ENCODE peak calls at places on chromosomes 12 and 14, in nine cellular contexts. B is prostate gland, U is adipocyte, D is body of pancreas, H is fibroblast of lung, S is Peyer's patch, R is ascending aorta, X is stomach, A is GM23248. C is an unnamed sample. For H3K27me3 and H3K9me3, the result is how much of the 10 kb centered on the place peaks cover.

GRCh38 chr14:102694530-102695171 is 82.6 kb upstream of the TRAF3 start:
- DNase-seq in U (peak), A (peak), R (no peak), H (peak), S (peak), B (peak), X (peak), D (peak), C (peak)

GRCh38 chr12:47343684-47344567 is 264.2 kb upstream of the AMIGO2 start:
- DNase-seq in H (peak), S (no peak), D (no peak), R (no peak), X (no peak), B (no peak), A (peak), U (no peak), C (no peak)

GRCh38 chr12:121452356-121453021 is 52.6 kb downstream of the RNF34 start:
- DNase-seq in B (peak), A (peak), X (no peak), H (no peak), R (no peak), D (no peak), U (no peak), S (peak), C (no peak)

GRCh38 chr12:126874427-126875026 is 1392.4 kb upstream of the TMEM132C start:
- DNase-seq in X (peak), H (peak), R (no peak), U (peak), S (peak), A (peak), B (no peak), D (peak), C (peak)

GRCh38 chr12:83121886-83122622 is 435.3 kb downstream of the TMTC2 start:
- DNase-seq in U (no peak), R (no peak), D (no peak), H (no peak), S (no peak), X (no peak), A (peak), B (no peak), C (no peak)

GRCh38 chr14:100893228-100893601 is 10.3 kb downstream of the RTL1 start:
- DNase-seq in R (no peak), U (no peak), X (no peak), B (no peak), H (no peak), S (peak), A (no peak), D (no peak), C (no peak)

GRCh38 chr12:28574746-28575592 is 384.7 kb downstream of the CCDC91 start:
- DNase-seq in A (no peak), X (no peak), R (no peak), B (no peak), S (no peak), H (no peak), D (peak), U (no peak), C (no peak)

GRCh38 chr12:111012918-111013317 is 92.5 kb upstream of the MYL2 start:
- DNase-seq in U (no peak), A (no peak), X (no peak), B (no peak), R (no peak), H (no peak), S (no peak), D (no peak), C (no peak)

GRCh38 chr12:124679533-124680371 is 112.3 kb upstream of the NCOR2 start:
- DNase-seq in S (no peak), B (peak), U (no peak), H (no peak), A (peak), X (peak), R (no peak), D (peak), C (no peak)

GRCh38 chr14:54172562-54172961 is 215.9 kb upstream of the BMP4 start:
- DNase-seq in S (no peak), B (no peak), H (no peak), R (no peak), A (no peak), X (no peak), D (no peak), U (no peak), C (no peak)

GRCh38 chr12:66059670-66060069 is 70.9 kb downstream of the LLPH start:
- DNase-seq in S (no peak), U (no peak), X (no peak), D (no peak), H (no peak), B (no peak), A (no peak), R (no peak), C (peak)

GRCh38 chr14:53304726-53305381 is 151.7 kb upstream of the DDHD1 start:
- DNase-seq in B (no peak), U (peak), X (no peak), H (peak), D (no peak), A (no peak), R (no peak), S (no peak), C (peak)

GRCh38 chr14:59313063-59314018 is 124.9 kb downstream of the DAAM1 start:
- DNase-seq in H (no peak), A (no peak), R (no peak), D (no peak), S (no peak), X (no peak), B (no peak), U (no peak), C (no peak)

GRCh38 chr14:22900088-22900799 is 17.2 kb downstream of the REM2 start:
- DNase-seq in R (no peak), U (peak), A (peak), B (peak), H (peak), D (peak), X (no peak), S (peak), C (peak)

GRCh38 chr14:39483682-39484081 is 51.4 kb upstream of the FBXO33 start:
- DNase-seq in S (no peak), R (no peak), X (no peak), A (no peak), B (no peak), H (no peak), U (no peak), D (no peak), C (no peak)

GRCh38 chr12:95484524-95484923 is 10.6 kb downstream of the METAP2 start:
- DNase-seq in X (no peak), R (no peak), D (no peak), U (peak), H (peak), B (no peak), A (peak), S (no peak), C (no peak)

GRCh38 chr14:60506010-60506409 is 2.9 kb upstream of the SIX6 start:
- DNase-seq in B (no peak), R (no peak), D (no peak), X (no peak), U (no peak), H (no peak), A (no peak), S (no peak), C (no peak)

GRCh38 chr14:103910984-103911383 is 17.3 kb upstream of the TDRD9 start:
- DNase-seq in A (no peak), S (no peak), D (no peak), H (no peak), X (no peak), R (no peak), U (no peak), B (no peak), C (no peak)

GRCh38 chr12:110372056-110372425 is 31.5 kb downstream of the ANAPC7 start:
- DNase-seq in S (peak), A (no peak), H (no peak), X (no peak), R (no peak), U (no peak), D (no peak), B (no peak), C (no peak)

GRCh38 chr12:82627799-82628198 is 58.9 kb upstream of the TMTC2 start:
- DNase-seq in D (no peak), S (no peak), A (peak), U (peak), R (no peak), H (peak), B (no peak), X (no peak), C (no peak)

GRCh38 chr14:51458563-51458955 is 193.2 kb upstream of the FRMD6 start:
- DNase-seq in R (no peak), D (no peak), H (peak), B (no peak), A (peak), S (no peak), X (no peak), U (no peak), C (no peak)

GRCh38 chr12:42475055-42475454 is 114.5 kb downstream of the PRICKLE1 start:
- DNase-seq in D (no peak), R (no peak), X (no peak), U (no peak), H (no peak), S (no peak), B (no peak), A (no peak), C (no peak)

GRCh38 chr12:99213047-99213446 is 434.5 kb upstream of the GARIN6 start:
- DNase-seq in D (no peak), A (no peak), X (no peak), S (no peak), B (no peak), U (no peak), H (no peak), R (no peak), C (no peak)

GRCh38 chr12:68785358-68785757 is 22.6 kb upstream of the MDM2 start:
- DNase-seq in U (no peak), A (peak), B (no peak), D (no peak), H (no peak), S (no peak), X (no peak), R (no peak), C (no peak)

GRCh38 chr12:26281320-26281719 is 85.9 kb downstream of the SSPN start:
- DNase-seq in A (peak), H (peak), D (peak), B (no peak), U (peak), S (no peak), X (no peak), R (no peak), C (no peak)

GRCh38 chr12:43766291-43766690 is 7.5 kb downstream of the IRAK4 start:
- DNase-seq in U (peak), R (no peak), S (no peak), D (no peak), X (no peak), A (peak), B (no peak), H (peak), C (no peak)

GRCh38 chr12:12776261-12776660 is 9.2 kb upstream of the APOLD1 start:
- DNase-seq in X (peak), U (no peak), R (no peak), B (peak), A (no peak), H (peak), D (peak), S (peak), C (no peak)

GRCh38 chr12:80937391-80938238 is at the start of gene LIN7A:
- DNase-seq in U (peak), R (no peak), A (peak), X (peak), S (peak), B (peak), D (peak), H (peak), C (peak)

GRCh38 chr14:24881496-24881895 is 168.5 kb downstream of the STXBP6 start:
- DNase-seq in U (no peak), B (no peak), X (no peak), A (no peak), H (no peak), D (no peak), R (no peak), S (no peak), C (no peak)

GRCh38 chr12:120316798-120317257 is 10.8 kb downstream of the PLA2G1B start:
- DNase-seq in D (peak), S (no peak), B (no peak), H (peak), A (peak), U (no peak), X (no peak), R (no peak), C (no peak)

GRCh38 chr12:127984386-127985055 is 282.4 kb upstream of the TMEM132C start:
- DNase-seq in S (no peak), D (no peak), R (no peak), A (peak), X (no peak), H (peak), B (no peak), U (peak), C (no peak)

DNA sequence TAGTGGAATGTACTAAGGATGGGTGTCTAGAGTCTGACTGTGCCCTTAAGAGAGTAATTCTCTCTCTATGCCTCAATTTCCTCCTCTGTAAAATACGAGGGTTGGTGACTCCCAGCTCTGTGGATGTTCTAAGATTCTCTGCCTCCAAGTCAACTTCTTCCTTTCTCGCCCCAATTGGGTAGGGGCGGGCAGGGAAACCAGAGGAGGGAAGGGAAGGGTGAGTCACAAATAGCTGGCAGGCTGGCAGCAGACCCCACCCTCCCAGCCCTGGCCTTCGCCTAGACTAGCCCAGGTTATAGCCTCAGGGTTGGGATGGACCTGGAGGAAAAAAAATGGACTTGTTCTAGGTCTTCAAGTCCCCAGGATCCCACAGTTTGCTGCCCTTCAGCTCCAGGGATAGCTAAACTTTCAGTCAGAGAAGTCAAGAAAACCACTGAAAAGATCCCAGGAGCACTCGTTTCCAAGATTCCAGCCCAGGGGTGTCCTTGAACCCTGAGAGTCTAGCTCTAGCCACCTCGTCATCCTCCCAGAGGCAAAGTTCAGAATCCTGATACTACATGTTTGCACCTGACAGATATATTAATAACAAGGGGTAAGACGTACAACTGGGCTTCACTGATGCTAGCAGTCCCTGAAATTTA is 2.3 kb downstream of the DGKA start:
- DNase-seq in U (peak), S (peak), R (peak), X (peak), D (no peak), B (peak), H (peak), A (peak), C (no peak)
- H3K4me3 ChIP-seq in U (peak), S (peak), R (peak), X (peak), D (no peak), B (no peak), H (peak), A (peak), C (no peak)

GRCh38 chr12:39272934-39273770 is 169.8 kb downstream of the KIF21A start:
- DNase-seq in B (no peak), H (peak), S (peak), A (peak), D (peak), U (peak), X (no peak), R (no peak), C (peak)

GRCh38 chr12:39267886-39268285 is 175.0 kb downstream of the KIF21A start:
- DNase-seq in B (no peak), S (no peak), D (no peak), H (no peak), A (no peak), X (no peak), U (no peak), R (no peak), C (no peak)
- H3K27me3 ChIP-seq in B (under half), S (under half), D (under half), H (under half), A (under half), X (under half), U (under half), R (under half), C (under half)

GRCh38 chr12:71436696-71437095 is 2.9 kb upstream of the LGR5 start:
- DNase-seq in X (no peak), H (no peak), B (no peak), A (no peak), D (no peak), R (no peak), S (no peak), U (no peak), C (no peak)
- H3K9me3 ChIP-seq in X (under half), H (under half), B (under half), A (under half), D (under half), R (under half), S (under half), U (under half), C (under half)

GRCh38 chr12:52950553-52950952 is 1.6 kb downstream of the KRT18 start:
- DNase-seq in U (no peak), H (no peak), R (no peak), S (no peak), A (no peak), B (no peak), D (peak), X (no peak), C (no peak)
- H3K4me3 ChIP-seq in U (no peak), H (no peak), R (no peak), S (peak), A (peak), B (peak), D (no peak), X (peak), C (no peak)

C was measured in SJCRH30.